ENCODE peak calls at places on chromosomes 11 and 22, in four cellular contexts. O is kidney, F is spleen, H is pancreas. Y is an unnamed sample. For H3K4me1, the result is how much of the 10 kb centered on the place peaks cover.

GRCh38 chr11:74720596-74721478 is 10.4 kb downstream of the CHRDL2 start:
- DNase-seq in O (peak), F (peak), H (peak), Y (peak)

GRCh38 chr11:61092280-61092766 is 10.0 kb upstream of the CD5 start:
- DNase-seq in O (no peak), F (no peak), H (no peak), Y (peak)

GRCh38 chr11:1652778-1653540 is 23.4 kb downstream of the KRTAP5-5 start:
- DNase-seq in O (peak), F (peak), H (peak), Y (peak)

GRCh38 chr11:69337211-69337721 is 43.3 kb downstream of the MYEOV start:
- DNase-seq in O (no peak), F (no peak), H (peak), Y (no peak)

GRCh38 chr11:1878134-1879031 is 13.3 kb downstream of the PRR33 start:
- DNase-seq in O (peak), F (peak), H (no peak), Y (peak)

GRCh38 chr11:41879186-41879738 is 419.8 kb upstream of the LRRC4C start:
- DNase-seq in O (no peak), F (no peak), H (no peak), Y (no peak)

GRCh38 chr22:41638748-41639147 is 17.7 kb downstream of the XRCC6 start:
- DNase-seq in O (no peak), F (no peak), H (no peak), Y (no peak)

GRCh38 chr11:125995313-125995712 is 49.5 kb downstream of the VSIG10L2 start:
- DNase-seq in O (no peak), F (no peak), H (no peak), Y (no peak)

GRCh38 chr11:103887001-103887680 is 149.3 kb upstream of the DDI1 start:
- DNase-seq in O (no peak), F (no peak), H (no peak), Y (no peak)

GRCh38 chr11:106121570-106122320 is 44.3 kb downstream of the AASDHPPT start:
- DNase-seq in O (no peak), F (no peak), H (no peak), Y (no peak)

GRCh38 chr22:17232406-17232805 is 13.2 kb upstream of the ADA2 start:
- DNase-seq in O (peak), F (no peak), H (no peak), Y (no peak)

GRCh38 chr22:21681566-21682370 is 16.0 kb downstream of the PPIL2 start:
- DNase-seq in O (no peak), F (no peak), H (no peak), Y (no peak)

GRCh38 chr11:12618743-12619540 is 55.3 kb upstream of the TEAD1 start:
- DNase-seq in O (no peak), F (no peak), H (no peak), Y (no peak)

GRCh38 chr22:19121631-19122142 is 525 bp downstream of the DGCR2 start:
- DNase-seq in O (peak), F (peak), H (peak), Y (peak)

GRCh38 chr11:31397239-31397834 is 27.7 kb downstream of the DNAJC24 start:
- DNase-seq in O (no peak), F (no peak), H (no peak), Y (no peak)

GRCh38 chr11:130145975-130146776 is 13.4 kb upstream of the ST14 start:
- DNase-seq in O (peak), F (no peak), H (peak), Y (no peak)

GRCh38 chr11:117217685-117218084 is 14.2 kb downstream of the PCSK7 start:
- DNase-seq in O (peak), F (no peak), H (no peak), Y (no peak)

GRCh38 chr11:114317738-114318137 is 21.5 kb downstream of the NNMT start:
- DNase-seq in O (no peak), F (no peak), H (no peak), Y (no peak)

GRCh38 chr11:76604081-76604601 is 66.4 kb downstream of the LRRC32 start:
- DNase-seq in O (no peak), F (no peak), H (no peak), Y (peak)

GRCh38 chr11:31802990-31803812 is 7.9 kb downstream of the PAX6 start:
- DNase-seq in O (no peak), F (peak), H (no peak), Y (no peak)

GRCh38 chr22:31302021-31302420 is 9.7 kb upstream of the PIK3IP1 start:
- DNase-seq in O (no peak), F (no peak), H (no peak), Y (no peak)

GRCh38 chr11:62217191-62217748 is 8.8 kb downstream of the SCGB2A1 start:
- DNase-seq in O (no peak), F (no peak), H (no peak), Y (no peak)

DNA sequence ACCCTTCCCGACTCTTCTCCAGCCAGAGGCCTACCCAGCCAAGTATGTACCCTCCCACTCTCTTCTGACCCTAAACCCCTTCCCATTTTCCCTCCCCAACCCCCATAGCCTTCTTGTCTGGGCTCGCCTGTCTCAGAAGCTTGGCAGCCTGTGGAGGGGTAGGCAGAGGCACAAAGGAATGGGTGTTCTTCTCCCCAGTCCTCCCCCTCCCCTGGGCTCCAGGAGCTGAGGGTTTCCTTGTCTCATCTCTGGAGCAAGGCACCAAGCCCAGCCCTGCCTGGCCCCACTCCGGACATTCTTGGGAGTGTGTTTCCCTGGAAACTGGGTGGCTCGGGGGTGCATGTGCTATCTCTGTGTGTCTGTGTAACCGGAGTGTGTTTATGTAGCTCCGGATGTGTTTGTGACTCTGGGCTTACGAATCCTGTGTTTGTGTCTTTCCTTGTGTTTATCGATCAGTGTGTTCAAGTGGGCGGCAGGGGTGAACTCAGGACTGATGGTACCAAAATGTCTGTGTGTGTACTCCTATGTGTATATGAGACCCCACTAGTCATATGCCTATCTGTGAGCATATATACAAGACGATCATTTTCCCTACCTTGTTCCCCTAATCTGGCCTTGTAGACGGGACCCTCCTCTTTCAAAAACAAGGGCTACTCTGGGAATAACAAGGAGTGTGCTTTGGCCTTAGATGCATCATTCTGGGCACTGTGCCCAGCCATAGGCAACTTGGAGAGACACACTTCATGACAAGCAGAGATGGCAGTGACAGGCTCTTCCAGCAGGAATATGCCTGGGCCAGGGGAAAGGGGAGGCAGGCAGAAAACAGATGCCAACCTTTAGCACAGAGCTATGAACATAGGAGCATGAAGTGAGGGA is 10.9 kb downstream of the PHLDB1 start:
- DNase-seq in O (peak), F (peak), H (no peak), Y (peak)
- H3K4me1 ChIP-seq in O (half or more), F (half or more), H (under half), Y (under half)

GRCh38 chr22:22816766-22817410 is 70.7 kb upstream of the IGLL5 start:
- DNase-seq in O (no peak), F (peak), H (no peak), Y (no peak)
- H3K4me1 ChIP-seq in O (under half), F (half or more), H (under half), Y (under half)

GRCh38 chr11:27934830-27935145 is 173.2 kb downstream of the KIF18A start:
- DNase-seq in O (no peak), F (no peak), H (no peak), Y (no peak)

GRCh38 chr11:27930946-27931345 is 177.0 kb downstream of the KIF18A start:
- DNase-seq in O (no peak), F (no peak), H (no peak), Y (no peak)

GRCh38 chr11:27938011-27938410 is 169.9 kb downstream of the KIF18A start:
- DNase-seq in O (no peak), F (no peak), H (no peak), Y (no peak)

DNA sequence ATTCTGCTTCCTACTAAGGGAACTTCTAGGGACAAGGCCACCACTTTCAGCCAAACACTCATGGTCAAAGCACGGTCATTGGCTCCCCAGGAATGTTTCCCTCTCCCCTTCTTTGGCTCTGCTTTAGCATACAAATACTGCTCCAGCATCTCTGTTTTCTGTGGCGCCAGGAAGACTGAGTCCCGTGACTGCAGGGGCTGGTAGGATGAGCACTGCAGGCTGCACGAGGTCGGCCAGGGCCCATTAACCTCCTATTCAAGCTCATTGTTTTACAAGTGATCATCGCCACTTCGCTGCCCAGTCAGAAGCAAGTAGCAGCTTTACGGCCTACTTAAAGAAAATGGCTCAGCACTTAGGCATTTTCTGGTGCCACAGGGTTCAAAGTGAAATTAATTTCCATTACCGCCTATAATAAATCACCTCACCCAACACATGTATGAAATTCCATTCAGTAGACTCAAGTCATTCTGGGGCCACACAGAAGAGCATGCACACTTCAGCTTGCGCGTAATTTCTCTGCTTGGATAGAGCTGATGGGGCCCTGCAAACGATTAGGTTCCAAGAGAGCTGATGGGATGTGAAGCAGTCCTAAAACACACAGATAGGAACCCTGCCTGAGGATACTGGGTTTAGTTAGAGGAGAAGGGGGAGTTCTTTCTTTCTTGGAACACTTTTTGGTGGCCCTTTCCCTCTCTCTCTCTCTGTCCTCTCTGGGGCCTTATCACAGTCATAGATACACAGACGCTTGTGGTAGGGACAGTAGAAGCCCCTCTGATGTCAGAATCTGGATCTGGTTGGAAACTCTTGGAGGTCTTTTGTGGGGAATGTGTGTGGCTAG is 173.7 kb downstream of the KIF18A start:
- DNase-seq in O (no peak), F (no peak), H (no peak), Y (no peak)
- H3K4me1 ChIP-seq in O (under half), F (under half), H (under half), Y (under half)

DNA sequence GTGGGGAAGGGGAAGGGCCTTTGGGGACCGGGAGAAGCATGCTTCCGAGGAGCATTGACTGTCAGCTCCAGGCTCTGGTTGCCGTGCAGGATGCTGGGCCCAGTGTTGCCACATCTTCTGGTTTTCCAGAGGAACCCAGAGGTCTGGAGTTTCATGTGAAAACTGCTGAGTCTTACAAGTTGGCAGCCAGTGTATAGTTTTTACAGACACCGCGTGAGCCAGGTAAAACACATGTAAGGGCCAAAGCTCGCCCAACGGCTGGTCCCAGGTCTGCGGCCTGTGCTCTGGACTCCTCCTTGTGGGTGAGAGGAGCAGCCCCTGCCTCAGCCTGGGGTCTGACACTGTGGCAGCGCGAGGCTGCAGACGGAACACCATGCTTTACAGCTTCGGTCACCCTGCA is 18.4 kb upstream of the SORL1-AS1 start:
- DNase-seq in O (no peak), F (no peak), H (no peak), Y (no peak)
- H3K4me1 ChIP-seq in O (under half), F (half or more), H (under half), Y (under half)

GRCh38 chr11:123062892-123063395 is 1.0 kb upstream of the HSPA8 start:
- DNase-seq in O (no peak), F (no peak), H (no peak), Y (no peak)

GRCh38 chr11:123061403-123062157 is at the start of gene HSPA8:
- DNase-seq in O (peak), F (peak), H (peak), Y (peak)

GRCh38 chr11:123063396-123064267 is 1.7 kb upstream of the HSPA8 start:
- DNase-seq in O (no peak), F (no peak), H (peak), Y (peak)

GRCh38 chr11:123060265-123061000 is 1.5 kb downstream of the HSPA8 start:
- DNase-seq in O (no peak), F (no peak), H (no peak), Y (peak)

DNA sequence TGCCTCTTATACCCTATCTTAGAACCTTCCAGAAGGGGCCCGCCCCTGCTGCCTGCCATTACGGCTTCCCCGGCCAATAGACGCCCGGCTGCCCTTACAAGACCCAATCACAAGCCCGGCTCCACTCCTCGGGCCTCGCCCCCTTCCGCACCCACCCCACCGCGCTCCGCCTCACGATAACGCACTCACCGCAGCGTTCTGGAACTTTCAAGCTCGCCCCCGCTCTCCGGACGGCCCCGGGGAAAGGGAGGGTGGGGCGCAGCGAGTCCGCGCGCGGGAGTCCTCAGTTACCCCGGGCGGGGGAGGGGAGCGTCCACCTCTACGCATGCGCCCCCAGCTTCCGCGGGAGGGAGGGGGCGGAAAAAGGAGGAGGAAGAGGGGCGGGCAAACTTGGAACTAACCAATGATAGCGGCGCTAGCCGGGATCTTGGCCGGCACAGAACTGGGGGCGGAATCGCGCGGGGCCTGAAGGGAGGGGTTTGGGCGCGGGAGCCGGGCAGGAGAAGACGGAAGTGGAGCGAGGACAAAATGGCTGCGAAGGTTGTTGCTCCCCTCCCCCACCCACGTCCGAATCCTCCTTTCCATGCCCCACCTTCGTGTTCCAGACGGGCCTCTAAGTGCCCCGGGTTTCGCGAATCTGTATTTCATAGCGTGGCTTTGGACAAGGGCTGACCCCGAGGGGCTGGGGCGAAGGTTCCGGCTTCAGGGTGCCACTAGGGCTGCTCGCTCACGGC is 389 bp upstream of the HSPA8 start:
- DNase-seq in O (peak), F (peak), H (peak), Y (peak)
- H3K4me1 ChIP-seq in O (under half), F (half or more), H (under half), Y (under half)

DNA sequence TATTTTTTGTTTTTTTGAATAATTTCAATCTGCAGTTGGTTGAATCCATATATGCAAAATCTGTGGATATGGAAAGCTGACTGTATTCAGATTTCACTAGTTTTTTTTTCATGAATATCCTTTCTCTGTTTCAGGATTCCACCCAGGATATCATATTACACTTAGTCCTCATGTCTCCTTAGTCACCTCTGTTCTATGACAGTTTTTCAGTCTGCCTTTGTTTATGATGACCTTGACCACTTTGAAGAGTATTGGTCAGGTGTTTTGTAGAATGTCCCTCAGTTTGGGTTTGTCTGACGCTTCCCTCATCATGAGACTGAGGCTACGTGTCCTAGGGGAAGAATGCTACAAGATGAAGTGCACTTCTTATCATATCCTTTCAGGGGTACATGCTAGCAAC is 55.4 kb downstream of the INSC start:
- DNase-seq in O (no peak), F (no peak), H (no peak), Y (no peak)
- H3K4me1 ChIP-seq in O (under half), F (under half), H (under half), Y (under half)